ENCODE peak calls at places on chromosomes 7 and 10, in five cellular contexts. C is stimulated activated CD8-positive, alpha-beta memory T cell treated with anti-CD3 and anti-CD28 coated beads, Interleukin-2, amount 100 ng/mL, for 48 hours; Q is RWPE1; F is NCI-H1092; A is Caki2. M is an unnamed sample.

GRCh38 chr10:132940791-132941465 is 1.4 kb downstream of the CFAP46 start:
- DNase-seq in Q (no peak), A (no peak), C (no peak), F (no peak), M (no peak)

GRCh38 chr10:31896972-31897384 is 31.7 kb downstream of the ARHGAP12 start:
- DNase-seq in C (no peak), Q (peak), A (no peak), F (no peak), M (no peak)

GRCh38 chr7:103538964-103539709 is 93.1 kb upstream of the SLC26A5 start:
- DNase-seq in F (no peak), C (no peak), A (no peak), Q (no peak), M (no peak)

GRCh38 chr10:11835061-11835460 is 11.9 kb downstream of the PROSER2 start:
- DNase-seq in A (no peak), Q (no peak), C (no peak), F (no peak), M (no peak)

GRCh38 chr7:145784809-145785780 is 331.5 kb upstream of the CNTNAP2 start:
- DNase-seq in F (no peak), C (no peak), A (no peak), Q (no peak), M (no peak)

GRCh38 chr10:63522129-63522687 is 1.0 kb downstream of the REEP3 start:
- DNase-seq in F (peak), C (no peak), Q (peak), A (no peak), M (no peak)

GRCh38 chr10:58781873-58782488 is 269.3 kb downstream of the BICC1 start:
- DNase-seq in Q (peak), F (peak), A (peak), C (no peak), M (no peak)

GRCh38 chr10:84097787-84098353 is 41.4 kb upstream of the GHITM start:
- DNase-seq in Q (no peak), A (no peak), F (no peak), C (no peak), M (no peak)

GRCh38 chr7:7736671-7737070 is 18.3 kb upstream of the RPA3 start:
- DNase-seq in C (no peak), Q (no peak), A (no peak), F (no peak), M (no peak)

GRCh38 chr7:50603288-50603687 is 38.1 kb upstream of the DDC start:
- DNase-seq in F (no peak), C (no peak), A (peak), Q (no peak), M (no peak)